ENCODE peak calls at places on chromosomes 4 and X, in eight cellular contexts. One of them, this sample, is unnamed.

GRCh38 chrX:150298841-150299551 is 64.1 kb upstream of the MAMLD1 start:
- DNase-seq in stomach: no peak
- DNase-seq in HCT116: no peak
- DNase-seq in breast epithelium: no peak
- DNase-seq in sigmoid colon: no peak
- DNase-seq in GM12892: no peak
- DNase-seq in upper lobe of left lung: no peak
- DNase-seq in GM12878: no peak
- DNase-seq in this sample: no peak

GRCh38 chr4:184298255-184298654 is 80.6 kb upstream of the ENPP6 start:
- DNase-seq in stomach: no peak
- DNase-seq in HCT116: no peak
- DNase-seq in breast epithelium: no peak
- DNase-seq in sigmoid colon: no peak
- DNase-seq in GM12892: no peak
- DNase-seq in upper lobe of left lung: no peak
- DNase-seq in GM12878: no peak
- DNase-seq in this sample: no peak

GRCh38 chr4:176238819-176239218 is 30.2 kb downstream of the ASB5 start:
- DNase-seq in stomach: no peak
- DNase-seq in HCT116: no peak
- DNase-seq in breast epithelium: no peak
- DNase-seq in sigmoid colon: no peak
- DNase-seq in GM12892: no peak
- DNase-seq in upper lobe of left lung: no peak
- DNase-seq in GM12878: no peak
- DNase-seq in this sample: no peak

GRCh38 chrX:148681605-148682004 is 181.2 kb downstream of the AFF2 start:
- DNase-seq in stomach: no peak
- DNase-seq in HCT116: no peak
- DNase-seq in breast epithelium: no peak
- DNase-seq in sigmoid colon: no peak
- DNase-seq in GM12892: no peak
- DNase-seq in upper lobe of left lung: no peak
- DNase-seq in GM12878: no peak
- DNase-seq in this sample: no peak

GRCh38 chrX:3175659-3176438 is 134.6 kb downstream of the ARSF start:
- DNase-seq in stomach: no peak
- DNase-seq in HCT116: no peak
- DNase-seq in breast epithelium: no peak
- DNase-seq in sigmoid colon: no peak
- DNase-seq in GM12892: no peak
- DNase-seq in upper lobe of left lung: no peak
- DNase-seq in GM12878: no peak
- DNase-seq in this sample: no peak

GRCh38 chrX:39361736-39362135 is 560.5 kb downstream of the MID1IP1 start:
- DNase-seq in stomach: no peak
- DNase-seq in HCT116: no peak
- DNase-seq in breast epithelium: no peak
- DNase-seq in sigmoid colon: no peak
- DNase-seq in GM12892: no peak
- DNase-seq in upper lobe of left lung: no peak
- DNase-seq in GM12878: no peak
- DNase-seq in this sample: no peak

GRCh38 chr4:173013232-173013932 is 155.2 kb upstream of the GALNT7 start:
- DNase-seq in stomach: peak
- DNase-seq in HCT116: no peak
- DNase-seq in breast epithelium: no peak
- DNase-seq in sigmoid colon: no peak
- DNase-seq in GM12892: no peak
- DNase-seq in upper lobe of left lung: no peak
- DNase-seq in GM12878: peak
- DNase-seq in this sample: peak

GRCh38 chrX:31260351-31260750 is 188.5 kb upstream of the FTHL17 start:
- DNase-seq in stomach: no peak
- DNase-seq in HCT116: no peak
- DNase-seq in breast epithelium: no peak
- DNase-seq in sigmoid colon: no peak
- DNase-seq in GM12892: no peak
- DNase-seq in upper lobe of left lung: no peak
- DNase-seq in GM12878: no peak
- DNase-seq in this sample: no peak

GRCh38 chr4:168854216-168854921 is 155.7 kb downstream of the CBR4 start:
- DNase-seq in stomach: no peak
- DNase-seq in HCT116: no peak
- DNase-seq in breast epithelium: no peak
- DNase-seq in sigmoid colon: peak
- DNase-seq in GM12892: no peak
- DNase-seq in upper lobe of left lung: no peak
- DNase-seq in GM12878: no peak
- DNase-seq in this sample: no peak
- TF ChIP-seq POLR2AphosphoS5 in stomach: no peak
- TF ChIP-seq POLR2AphosphoS5 in HCT116: no peak
- TF ChIP-seq POLR2AphosphoS5 in breast epithelium: peak
- TF ChIP-seq POLR2AphosphoS5 in sigmoid colon: peak
- TF ChIP-seq POLR2AphosphoS5 in GM12892: no peak
- TF ChIP-seq POLR2AphosphoS5 in upper lobe of left lung: no peak
- TF ChIP-seq POLR2AphosphoS5 in GM12878: no peak
- TF ChIP-seq POLR2AphosphoS5 in this sample: no peak

DNA sequence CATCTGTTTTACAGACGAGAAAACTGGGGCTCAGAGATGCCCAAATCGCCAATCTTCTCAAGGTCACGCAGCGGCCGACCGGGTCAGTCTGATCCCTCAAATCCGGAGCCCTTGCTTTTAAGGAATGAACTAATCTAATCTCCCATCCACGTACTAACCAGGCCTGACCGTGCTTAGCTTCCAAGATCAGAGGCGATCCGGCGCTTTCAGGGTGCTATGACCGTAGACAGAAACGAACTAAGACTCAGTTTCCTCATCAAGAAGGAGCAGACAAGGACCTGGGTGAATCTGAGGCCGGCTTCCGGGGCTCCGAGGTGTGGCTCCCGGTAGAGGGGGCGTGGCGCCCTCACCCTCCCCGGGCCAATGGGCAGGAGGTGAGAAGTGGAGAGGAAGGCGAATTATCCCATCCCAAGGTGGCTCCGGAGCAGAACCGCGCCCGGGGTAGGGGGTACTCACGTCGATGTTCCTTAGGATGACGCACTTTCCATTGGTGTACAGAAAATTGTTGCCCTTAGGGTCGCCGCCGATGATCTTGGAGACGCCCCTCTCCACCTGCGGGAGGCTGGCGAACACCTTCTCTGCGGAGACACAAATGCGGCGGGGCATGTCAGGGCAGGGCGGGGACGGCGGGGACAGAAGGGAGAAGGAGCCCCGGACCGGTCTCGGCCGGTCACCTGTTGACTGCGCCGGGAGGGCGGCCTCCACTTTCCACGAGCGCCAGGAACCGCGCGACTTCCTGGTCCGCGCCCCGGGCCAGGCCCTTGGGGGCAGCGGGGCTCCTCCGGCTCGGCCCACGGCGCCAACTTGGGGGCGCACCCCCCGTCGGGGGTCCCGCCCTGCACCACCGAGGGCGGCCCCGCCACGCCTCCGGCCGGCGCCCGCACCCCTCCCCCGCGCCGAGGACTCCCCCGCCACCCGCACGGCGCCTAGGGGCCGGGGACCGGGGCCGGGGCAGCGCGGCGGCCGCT is 658 bp downstream of the WDR1 start:
- DNase-seq in stomach: peak
- DNase-seq in HCT116: peak
- DNase-seq in breast epithelium: peak
- DNase-seq in sigmoid colon: no peak
- DNase-seq in GM12892: peak
- DNase-seq in upper lobe of left lung: peak
- DNase-seq in GM12878: peak
- DNase-seq in this sample: no peak
- TF ChIP-seq POLR2AphosphoS5 in stomach: no peak
- TF ChIP-seq POLR2AphosphoS5 in HCT116: peak
- TF ChIP-seq POLR2AphosphoS5 in breast epithelium: peak
- TF ChIP-seq POLR2AphosphoS5 in sigmoid colon: peak
- TF ChIP-seq POLR2AphosphoS5 in GM12892: no peak
- TF ChIP-seq POLR2AphosphoS5 in upper lobe of left lung: peak
- TF ChIP-seq POLR2AphosphoS5 in GM12878: peak
- TF ChIP-seq POLR2AphosphoS5 in this sample: no peak

GRCh38 chrX:24025741-24026402 is 1.1 kb downstream of the KLHL15 start:
- DNase-seq in stomach: no peak
- DNase-seq in HCT116: peak
- DNase-seq in breast epithelium: peak
- DNase-seq in sigmoid colon: peak
- DNase-seq in GM12892: no peak
- DNase-seq in upper lobe of left lung: peak
- DNase-seq in GM12878: no peak
- DNase-seq in this sample: no peak
- TF ChIP-seq POLR2AphosphoS5 in stomach: no peak
- TF ChIP-seq POLR2AphosphoS5 in HCT116: no peak
- TF ChIP-seq POLR2AphosphoS5 in breast epithelium: peak
- TF ChIP-seq POLR2AphosphoS5 in sigmoid colon: peak
- TF ChIP-seq POLR2AphosphoS5 in GM12892: no peak
- TF ChIP-seq POLR2AphosphoS5 in upper lobe of left lung: no peak
- TF ChIP-seq POLR2AphosphoS5 in GM12878: no peak
- TF ChIP-seq POLR2AphosphoS5 in this sample: peak

GRCh38 chr4:89489338-89489771 is 181.8 kb upstream of the GPRIN3 start:
- DNase-seq in stomach: no peak
- DNase-seq in HCT116: no peak
- DNase-seq in breast epithelium: no peak
- DNase-seq in sigmoid colon: no peak
- DNase-seq in GM12892: no peak
- DNase-seq in upper lobe of left lung: no peak
- DNase-seq in GM12878: no peak
- DNase-seq in this sample: no peak
- TF ChIP-seq POLR2AphosphoS5 in stomach: no peak
- TF ChIP-seq POLR2AphosphoS5 in HCT116: no peak
- TF ChIP-seq POLR2AphosphoS5 in breast epithelium: no peak
- TF ChIP-seq POLR2AphosphoS5 in sigmoid colon: no peak
- TF ChIP-seq POLR2AphosphoS5 in GM12892: no peak
- TF ChIP-seq POLR2AphosphoS5 in upper lobe of left lung: no peak
- TF ChIP-seq POLR2AphosphoS5 in GM12878: no peak
- TF ChIP-seq POLR2AphosphoS5 in this sample: no peak

DNA sequence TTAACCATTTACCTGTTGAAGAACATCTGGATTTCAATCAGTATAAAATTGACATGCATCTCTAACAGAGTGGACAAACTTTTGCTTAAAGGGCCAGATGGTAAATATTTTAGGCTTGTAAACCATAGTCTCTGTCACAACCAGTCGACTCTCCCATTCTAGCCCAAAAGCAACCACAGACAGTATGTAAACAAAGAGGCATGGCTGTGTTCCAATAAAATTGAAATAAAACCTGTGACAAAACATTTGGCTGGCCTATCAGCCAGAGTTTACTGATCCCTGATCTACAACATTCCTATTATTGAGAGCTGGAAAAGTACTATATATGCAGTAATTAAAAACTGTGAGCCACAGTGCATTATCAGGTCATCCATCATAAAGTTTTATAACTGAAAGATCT is 3.2 kb downstream of the CENPC start:
- DNase-seq in stomach: no peak
- DNase-seq in HCT116: no peak
- DNase-seq in breast epithelium: no peak
- DNase-seq in sigmoid colon: no peak
- DNase-seq in GM12892: no peak
- DNase-seq in upper lobe of left lung: no peak
- DNase-seq in GM12878: no peak
- DNase-seq in this sample: no peak
- TF ChIP-seq POLR2AphosphoS5 in stomach: no peak
- TF ChIP-seq POLR2AphosphoS5 in HCT116: no peak
- TF ChIP-seq POLR2AphosphoS5 in breast epithelium: no peak
- TF ChIP-seq POLR2AphosphoS5 in sigmoid colon: no peak
- TF ChIP-seq POLR2AphosphoS5 in GM12892: no peak
- TF ChIP-seq POLR2AphosphoS5 in upper lobe of left lung: no peak
- TF ChIP-seq POLR2AphosphoS5 in GM12878: no peak
- TF ChIP-seq POLR2AphosphoS5 in this sample: no peak

GRCh38 chr4:104475652-104476051 is 19.0 kb downstream of the CXXC4 start:
- DNase-seq in stomach: no peak
- DNase-seq in HCT116: no peak
- DNase-seq in breast epithelium: no peak
- DNase-seq in sigmoid colon: no peak
- DNase-seq in GM12892: no peak
- DNase-seq in upper lobe of left lung: no peak
- DNase-seq in GM12878: no peak
- DNase-seq in this sample: no peak
- TF ChIP-seq POLR2AphosphoS5 in stomach: no peak
- TF ChIP-seq POLR2AphosphoS5 in HCT116: no peak
- TF ChIP-seq POLR2AphosphoS5 in breast epithelium: no peak
- TF ChIP-seq POLR2AphosphoS5 in sigmoid colon: no peak
- TF ChIP-seq POLR2AphosphoS5 in GM12892: no peak
- TF ChIP-seq POLR2AphosphoS5 in upper lobe of left lung: no peak
- TF ChIP-seq POLR2AphosphoS5 in GM12878: no peak
- TF ChIP-seq POLR2AphosphoS5 in this sample: no peak

DNA sequence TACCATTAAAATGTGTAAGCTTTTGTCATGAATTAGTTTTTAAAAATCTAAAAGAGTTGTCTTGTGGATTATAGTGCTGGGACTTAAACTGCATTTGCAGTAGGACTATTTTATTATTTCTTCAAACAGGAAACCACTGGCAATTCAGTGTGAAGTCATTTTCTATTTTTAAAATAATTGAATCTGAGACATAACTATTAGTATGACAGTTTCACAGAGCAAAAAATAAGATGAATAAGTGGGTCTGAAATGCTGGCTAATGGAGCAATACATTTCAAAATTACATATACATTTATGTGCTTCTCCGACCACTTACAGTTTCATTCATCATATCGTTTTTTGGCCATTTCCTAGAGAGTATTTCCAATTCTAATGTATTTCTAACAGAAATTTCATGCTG is 75.3 kb upstream of the RAPGEF2 start:
- DNase-seq in stomach: no peak
- DNase-seq in HCT116: no peak
- DNase-seq in breast epithelium: no peak
- DNase-seq in sigmoid colon: no peak
- DNase-seq in GM12892: no peak
- DNase-seq in upper lobe of left lung: no peak
- DNase-seq in GM12878: no peak
- DNase-seq in this sample: no peak
- TF ChIP-seq POLR2AphosphoS5 in stomach: no peak
- TF ChIP-seq POLR2AphosphoS5 in HCT116: no peak
- TF ChIP-seq POLR2AphosphoS5 in breast epithelium: no peak
- TF ChIP-seq POLR2AphosphoS5 in sigmoid colon: no peak
- TF ChIP-seq POLR2AphosphoS5 in GM12892: no peak
- TF ChIP-seq POLR2AphosphoS5 in upper lobe of left lung: no peak
- TF ChIP-seq POLR2AphosphoS5 in GM12878: no peak
- TF ChIP-seq POLR2AphosphoS5 in this sample: no peak

GRCh38 chr4:48698029-48698901 is 81.8 kb downstream of the FRYL start:
- DNase-seq in stomach: peak
- DNase-seq in HCT116: peak
- DNase-seq in breast epithelium: no peak
- DNase-seq in sigmoid colon: peak
- DNase-seq in GM12892: no peak
- DNase-seq in upper lobe of left lung: peak
- DNase-seq in GM12878: no peak
- DNase-seq in this sample: no peak
- TF ChIP-seq POLR2AphosphoS5 in stomach: peak
- TF ChIP-seq POLR2AphosphoS5 in HCT116: peak
- TF ChIP-seq POLR2AphosphoS5 in breast epithelium: no peak
- TF ChIP-seq POLR2AphosphoS5 in sigmoid colon: no peak
- TF ChIP-seq POLR2AphosphoS5 in GM12892: no peak
- TF ChIP-seq POLR2AphosphoS5 in upper lobe of left lung: peak
- TF ChIP-seq POLR2AphosphoS5 in GM12878: no peak
- TF ChIP-seq POLR2AphosphoS5 in this sample: no peak

This sample was measured in SK-N-MC.